ENCODE peak calls at places on chromosome 11, in six cellular contexts. I is suprapubic skin; T is colonic mucosa; W is A549; K is right atrium auricular region; A is CD8-positive, alpha-beta memory T cell. E is an unnamed sample. For H3K9me3, the result is how much of the 10 kb centered on the place peaks cover.

GRCh38 chr11:126317681-126318641 is 14.1 kb downstream of the DCPS start:
- DNase-seq in I (peak), T (peak), W (no peak), K (peak), A (peak), E (no peak)

GRCh38 chr11:64026575-64027213 is 9.0 kb upstream of the FLRT1 start:
- DNase-seq in I (no peak), T (no peak), W (no peak), K (no peak), A (no peak), E (no peak)

GRCh38 chr11:30567148-30567547 is 19.0 kb downstream of the MPPED2 start:
- DNase-seq in I (no peak), T (no peak), W (no peak), K (no peak), A (no peak), E (no peak)

GRCh38 chr11:125001073-125001764 is 47.2 kb downstream of the CCDC15 start:
- DNase-seq in I (no peak), T (no peak), W (no peak), K (no peak), A (no peak), E (no peak)

GRCh38 chr11:124618863-124619262 is 3.8 kb upstream of the TBRG1 start:
- DNase-seq in I (no peak), T (no peak), W (no peak), K (no peak), A (no peak), E (no peak)

GRCh38 chr11:106601637-106602297 is 416.5 kb downstream of the GUCY1A2 start:
- DNase-seq in I (no peak), T (no peak), W (no peak), K (no peak), A (no peak), E (no peak)

GRCh38 chr11:12232819-12233601 is 122.6 kb downstream of the MICAL2 start:
- DNase-seq in I (no peak), T (no peak), W (peak), K (no peak), A (no peak), E (no peak)

GRCh38 chr11:17722000-17722643 is 2.8 kb downstream of the MYOD1 start:
- DNase-seq in I (no peak), T (no peak), W (peak), K (no peak), A (no peak), E (no peak)

GRCh38 chr11:84316866-84317560 is 1030.8 kb upstream of the CCDC90B start:
- DNase-seq in I (no peak), T (no peak), W (no peak), K (no peak), A (no peak), E (no peak)

GRCh38 chr11:32087602-32088001 is 3.3 kb upstream of the RCN1 start:
- DNase-seq in I (no peak), T (no peak), W (no peak), K (no peak), A (no peak), E (no peak)

GRCh38 chr11:14318581-14318981 is 40.4 kb downstream of the RRAS2 start:
- DNase-seq in I (no peak), T (no peak), W (no peak), K (no peak), A (no peak), E (no peak)

GRCh38 chr11:70567680-70568503 is 169.6 kb downstream of the CTTN start:
- DNase-seq in I (no peak), T (peak), W (no peak), K (peak), A (no peak), E (no peak)
- H3K9me3 ChIP-seq in I (under half), T (under half), W (under half), K (under half), A (under half), E (under half)

DNA sequence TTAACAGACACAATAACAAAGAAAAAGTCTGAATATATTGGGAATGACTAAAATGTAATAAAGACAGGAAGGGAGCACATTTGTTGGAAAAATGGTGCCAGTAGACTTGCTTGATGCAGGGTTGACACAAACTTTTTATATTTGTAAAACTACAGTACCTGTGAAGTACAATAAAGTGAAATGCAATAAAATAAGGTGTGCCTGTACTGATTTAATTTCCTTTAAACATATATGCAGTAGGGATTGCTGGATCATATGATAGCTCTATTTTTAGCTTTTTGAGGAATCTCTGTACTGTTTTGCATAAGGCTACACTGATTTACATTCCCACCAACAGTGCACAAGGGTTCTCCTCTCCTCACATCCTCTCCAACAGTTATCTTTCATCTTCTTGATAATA is 12.3 kb upstream of the GLYATL2 start:
- DNase-seq in I (no peak), T (no peak), W (no peak), K (no peak), A (no peak), E (no peak)
- H3K9me3 ChIP-seq in I (under half), T (under half), W (under half), K (under half), A (under half), E (under half)

DNA sequence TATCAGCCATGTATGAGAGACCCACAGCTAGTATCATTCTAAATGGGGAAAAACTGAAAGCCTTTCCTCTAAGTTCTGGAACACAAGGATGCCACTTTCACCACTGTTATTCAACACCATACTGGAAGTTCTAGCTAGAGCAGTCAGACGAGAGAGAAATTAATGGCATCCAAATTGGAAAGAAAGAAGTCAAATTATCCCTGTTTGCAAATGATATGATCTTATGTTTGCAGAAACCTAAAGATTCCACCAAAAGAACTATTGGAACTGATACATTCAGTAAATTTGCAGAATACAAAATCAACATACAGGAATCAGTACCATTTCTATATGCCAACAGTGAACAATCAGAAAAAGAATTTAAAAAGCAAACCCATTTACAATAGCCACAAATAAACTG is 226.0 kb downstream of the TRPC6 start:
- DNase-seq in I (no peak), T (no peak), W (no peak), K (no peak), A (no peak), E (no peak)
- H3K9me3 ChIP-seq in I (under half), T (under half), W (under half), K (under half), A (under half), E (under half)

DNA sequence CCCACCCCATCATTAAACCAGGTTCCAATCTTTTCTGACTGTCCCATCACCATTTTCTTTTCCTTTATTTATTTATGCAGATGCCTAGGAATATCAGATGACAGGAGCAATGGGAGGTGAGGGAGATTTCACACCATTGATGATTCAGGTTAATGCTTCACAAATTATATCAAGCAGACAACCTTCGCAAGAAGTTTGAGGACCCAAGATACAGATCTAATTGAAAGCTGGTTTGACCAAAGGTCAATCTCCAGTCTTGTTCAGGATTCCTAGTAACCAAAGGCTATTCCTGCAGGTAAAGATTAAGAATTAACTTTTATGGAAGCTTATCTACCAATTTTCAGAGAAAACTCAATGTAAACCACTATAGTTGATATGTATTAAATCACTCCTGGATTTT is 54.4 kb downstream of the SLC35F2 start:
- DNase-seq in I (no peak), T (no peak), W (no peak), K (no peak), A (no peak), E (no peak)
- H3K9me3 ChIP-seq in I (under half), T (under half), W (under half), K (under half), A (under half), E (under half)

GRCh38 chr11:43842021-43842420 is 38.6 kb upstream of the ALKBH3 start:
- DNase-seq in I (no peak), T (no peak), W (no peak), K (no peak), A (no peak), E (no peak)
- H3K9me3 ChIP-seq in I (under half), T (under half), W (under half), K (under half), A (under half), E (under half)

GRCh38 chr11:103794262-103794661 is 242.2 kb upstream of the DDI1 start:
- DNase-seq in I (no peak), T (no peak), W (no peak), K (no peak), A (no peak), E (no peak)
- H3K9me3 ChIP-seq in I (under half), T (under half), W (under half), K (under half), A (under half), E (under half)

GRCh38 chr11:99277281-99277680 is 256.5 kb downstream of the CNTN5 start:
- DNase-seq in I (no peak), T (no peak), W (no peak), K (no peak), A (no peak), E (no peak)
- H3K9me3 ChIP-seq in I (under half), T (under half), W (under half), K (under half), A (under half), E (under half)

DNA sequence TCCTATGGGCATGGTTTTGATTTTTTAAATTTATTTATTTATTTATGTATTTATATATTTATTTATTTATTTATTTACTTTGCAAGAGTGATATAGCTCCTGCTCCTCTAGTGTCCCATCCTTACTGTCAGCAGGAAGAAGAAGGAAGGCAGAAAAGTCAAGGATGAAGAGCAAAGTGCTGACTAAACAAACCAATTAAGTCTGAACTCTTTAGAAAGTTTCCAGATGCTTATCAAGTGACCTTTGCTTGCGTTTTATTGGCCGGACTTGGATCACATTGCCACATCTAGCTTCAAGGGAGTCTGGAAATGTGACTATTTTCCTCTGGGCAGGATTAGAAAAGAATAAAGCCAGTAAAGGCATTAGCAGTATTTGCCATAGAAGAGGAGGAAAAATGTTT is 8.7 kb upstream of the OR4B1 start:
- DNase-seq in I (no peak), T (no peak), W (no peak), K (no peak), A (no peak), E (no peak)
- H3K9me3 ChIP-seq in I (under half), T (under half), W (under half), K (under half), A (under half), E (under half)

DNA sequence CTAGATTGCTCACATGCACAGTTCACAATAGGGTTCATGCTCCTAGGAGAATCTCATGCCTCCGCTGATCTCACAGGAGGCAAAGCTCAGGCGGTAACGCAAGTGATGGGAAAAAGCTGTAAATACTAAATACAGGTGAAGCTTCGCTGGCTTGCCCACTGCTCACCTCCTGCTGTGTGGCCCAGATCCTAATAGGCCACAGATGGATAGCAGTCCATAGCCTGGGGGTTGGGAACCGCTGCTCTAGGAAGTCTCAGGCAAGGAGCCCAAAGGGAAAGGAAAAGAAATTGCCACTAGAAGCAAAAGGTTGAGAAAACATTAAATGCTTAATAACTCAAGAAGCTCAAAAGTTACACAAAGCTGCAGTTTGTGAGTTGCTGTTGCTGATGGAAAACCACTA is 3.2 kb upstream of the TRPC6 start:
- DNase-seq in I (no peak), T (no peak), W (no peak), K (no peak), A (no peak), E (no peak)
- H3K9me3 ChIP-seq in I (under half), T (under half), W (under half), K (under half), A (under half), E (under half)

GRCh38 chr11:94656968-94657367 is 89.8 kb downstream of the PIWIL4 start:
- DNase-seq in I (no peak), T (no peak), W (no peak), K (peak), A (no peak), E (no peak)

GRCh38 chr11:94657629-94658028 is 90.5 kb downstream of the PIWIL4 start:
- DNase-seq in I (no peak), T (no peak), W (no peak), K (no peak), A (no peak), E (no peak)

GRCh38 chr11:94655951-94656350 is 88.8 kb downstream of the PIWIL4 start:
- DNase-seq in I (no peak), T (no peak), W (no peak), K (no peak), A (no peak), E (no peak)

GRCh38 chr11:94658888-94659287 is 91.7 kb downstream of the PIWIL4 start:
- DNase-seq in I (no peak), T (no peak), W (no peak), K (no peak), A (no peak), E (no peak)

GRCh38 chr11:94658386-94658785 is 91.2 kb downstream of the PIWIL4 start:
- DNase-seq in I (no peak), T (no peak), W (no peak), K (no peak), A (no peak), E (no peak)
- H3K9me3 ChIP-seq in I (under half), T (under half), W (under half), K (under half), A (under half), E (under half)

E was measured in T-helper 17 cell.